ENCODE peak calls at places on chromosomes 13 and 19, in four cellular contexts. R is K562, X is H1, M is HepG2. J is an unnamed sample.

GRCh38 chr13:50127017-50127725 is 111.9 kb downstream of the KCNRG start:
- DNase-seq in R (no peak), X (no peak), M (no peak), J (no peak)

GRCh38 chr13:79913141-79913827 is 427.6 kb downstream of the SPRY2 start:
- DNase-seq in R (no peak), X (no peak), M (no peak), J (no peak)

GRCh38 chr13:108220042-108220441 is 1.9 kb downstream of the ABHD13 start:
- DNase-seq in R (no peak), X (no peak), M (peak; percentile 9), J (no peak)

GRCh38 chr13:66780814-66781213 is 449.3 kb downstream of the PCDH9 start:
- DNase-seq in R (no peak), X (no peak), M (no peak), J (peak; percentile 17)

GRCh38 chr13:92196566-92197256 is 798.3 kb downstream of the GPC5 start:
- DNase-seq in R (no peak), X (no peak), M (no peak), J (no peak)

GRCh38 chr13:50787316-50788195 is 55.9 kb downstream of the DLEU7 start:
- DNase-seq in R (no peak), X (peak; percentile 10), M (no peak), J (no peak)

GRCh38 chr19:46353730-46354528 is 7.0 kb downstream of the PPP5C start:
- DNase-seq in R (no peak), X (no peak), M (no peak), J (no peak)

GRCh38 chr19:40763963-40764362 is 11.4 kb upstream of the MIA start:
- DNase-seq in R (no peak), X (no peak), M (no peak), J (no peak)

GRCh38 chr13:41652735-41653361 is 195.5 kb downstream of the RGCC start:
- DNase-seq in R (peak; percentile 21), X (no peak), M (peak; percentile 62), J (peak; percentile 58)

GRCh38 chr19:15897738-15898276 is at the start of gene CYP4F2:
- DNase-seq in R (peak; percentile 36), X (no peak), M (peak; percentile 12), J (no peak)

GRCh38 chr19:901216-902092 is 8.2 kb downstream of the RNU6-9 start:
- DNase-seq in R (no peak), X (no peak), M (no peak), J (no peak)

GRCh38 chr19:5718579-5719273 is 1.2 kb downstream of the LONP1 start:
- DNase-seq in R (peak; percentile 69), X (no peak), M (peak; percentile 27), J (peak; percentile 46)

GRCh38 chr13:30133554-30133912 is 173.8 kb downstream of the KATNAL1 start:
- DNase-seq in R (peak; percentile 47), X (no peak), M (no peak), J (no peak)
- TF ChIP-seq RNF2 in R (no peak), X (no peak), M (no peak), J (no peak)

GRCh38 chr19:33723512-33723911 is 73.2 kb upstream of the KCTD15 start:
- DNase-seq in R (no peak), X (no peak), M (no peak), J (no peak)
- H3K4me1 ChIP-seq in R (no peaks in the 10 kb centered on the region), X (no peaks in the 10 kb centered on the region), M (no peaks in the 10 kb centered on the region), J (no peaks in the 10 kb centered on the region)

GRCh38 chr13:39655569-39656324 is at the start of gene COG6:
- DNase-seq in R (peak; percentile 86), X (peak; percentile 83), M (peak; percentile 73), J (peak; percentile 84)

GRCh38 chr13:39655041-39655568 is 357 bp upstream of the COG6 start:
- DNase-seq in R (peak; percentile 5), X (no peak), M (no peak), J (no peak)

GRCh38 chr13:39656325-39656677 is 839 bp downstream of the COG6 start:
- DNase-seq in R (no peak), X (no peak), M (no peak), J (no peak)
- TF ChIP-seq RNF2 in R (no peak), X (no peak), M (no peak), J (no peak)

GRCh38 chr13:110336681-110337080 is 29.6 kb downstream of the COL4A2 start:
- DNase-seq in R (no peak), X (no peak), M (no peak), J (no peak)
- H3K4me1 ChIP-seq in R (no peaks in the 10 kb centered on the region), X (peaks cover 2% of the 10 kb centered on the region), M (no peaks in the 10 kb centered on the region), J (no peaks in the 10 kb centered on the region)

GRCh38 chr13:31827707-31828106 is 88.4 kb downstream of the RXFP2 start:
- DNase-seq in R (no peak), X (no peak), M (no peak), J (no peak)

DNA sequence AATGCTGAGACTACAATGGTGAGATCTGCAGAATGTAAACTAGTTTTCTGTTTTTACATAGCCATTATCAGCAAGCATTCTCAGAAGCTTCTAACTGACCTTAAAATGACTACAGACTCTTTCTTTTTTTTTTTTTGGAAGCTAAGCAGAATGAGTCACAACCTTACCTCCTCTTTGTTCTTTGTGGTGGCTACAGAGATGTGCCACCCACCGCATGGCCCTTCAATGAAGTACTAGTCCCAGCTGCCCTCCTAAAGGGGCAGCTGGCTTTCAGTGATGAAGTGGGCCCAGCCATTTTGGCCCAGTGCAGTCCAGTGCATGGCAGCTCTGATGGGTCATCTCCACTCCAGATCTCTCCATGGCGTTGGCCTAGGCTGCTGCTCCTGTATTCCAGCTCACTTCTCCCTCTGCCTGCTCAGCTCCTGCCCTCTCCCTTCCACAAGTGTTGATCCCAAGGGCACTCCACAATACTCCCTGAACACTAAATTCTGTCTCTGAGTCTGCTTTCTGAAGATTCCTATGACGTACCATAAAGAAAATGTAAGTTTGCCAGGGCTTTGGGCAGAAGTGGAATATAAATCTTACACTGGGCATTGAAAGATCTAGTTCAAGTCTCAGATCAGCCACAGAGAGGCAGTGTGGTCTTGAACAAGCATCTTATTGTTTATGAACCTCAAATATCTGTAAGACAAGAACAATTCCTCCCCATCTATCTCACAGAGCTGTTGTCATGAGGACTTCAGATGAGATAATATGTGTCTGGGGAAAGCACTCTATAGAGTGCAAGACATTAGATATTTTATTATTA is 85.6 kb downstream of the RXFP2 start:
- DNase-seq in R (no peak), X (no peak), M (no peak), J (no peak)
- TF ChIP-seq RNF2 in R (no peak), X (no peak), M (no peak), J (no peak)

DNA sequence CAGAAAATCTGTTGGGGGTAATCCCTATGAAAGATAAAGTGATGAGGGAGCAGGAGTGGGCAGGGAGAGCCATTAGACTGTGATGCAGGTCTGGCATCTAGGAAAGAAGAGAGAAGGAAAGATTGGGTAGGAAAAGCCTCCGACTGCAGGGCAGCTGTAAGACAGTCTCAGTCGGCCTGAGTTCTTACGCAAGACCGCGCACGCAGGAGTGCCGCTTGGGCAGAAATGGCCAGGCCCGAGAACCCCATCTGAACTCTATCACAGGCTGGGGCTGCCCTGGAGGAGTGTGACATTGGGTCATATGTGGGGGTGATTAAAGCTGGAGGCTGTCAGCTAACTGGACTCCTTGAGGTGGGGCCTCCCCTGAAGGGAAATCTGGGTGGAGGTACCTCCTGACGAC is 13.9 kb upstream of the FBXL3 start:
- DNase-seq in R (no peak), X (no peak), M (no peak), J (no peak)
- H3K4me1 ChIP-seq in R (no peaks in the 10 kb centered on the region), X (no peaks in the 10 kb centered on the region), M (no peaks in the 10 kb centered on the region), J (no peaks in the 10 kb centered on the region)

DNA sequence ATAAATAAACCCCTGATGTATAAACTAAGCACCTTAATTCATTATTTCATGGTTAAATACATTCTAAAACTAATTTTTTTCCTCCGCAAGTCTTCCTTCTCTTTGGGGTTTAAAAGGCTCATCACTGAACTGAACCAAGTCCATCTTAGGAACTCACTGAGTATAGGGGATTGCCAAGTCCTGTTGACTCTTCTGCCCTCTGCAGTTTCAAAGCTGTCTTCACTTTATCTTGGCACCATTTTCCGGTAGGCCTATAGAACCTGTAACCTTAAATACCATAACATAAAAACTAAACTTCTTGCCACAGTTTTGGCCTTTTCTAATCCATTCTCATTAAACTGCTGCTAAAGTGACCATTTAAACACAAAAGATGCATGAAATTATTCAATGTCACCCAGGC is 66.5 kb upstream of the USPL1 start:
- DNase-seq in R (peak; percentile 14), X (no peak), M (peak; percentile 29), J (peak; percentile 45)
- TF ChIP-seq RNF2 in R (no peak), X (no peak), M (no peak), J (no peak)

GRCh38 chr13:101535192-101535746 is 82.8 kb downstream of the ITGBL1 start:
- DNase-seq in R (no peak), X (no peak), M (no peak), J (no peak)

GRCh38 chr13:101523732-101524131 is 71.3 kb downstream of the ITGBL1 start:
- DNase-seq in R (no peak), X (no peak), M (no peak), J (no peak)

GRCh38 chr13:101527130-101527529 is 74.7 kb downstream of the ITGBL1 start:
- DNase-seq in R (no peak), X (no peak), M (no peak), J (no peak)

GRCh38 chr13:101530293-101530692 is 77.8 kb downstream of the ITGBL1 start:
- DNase-seq in R (no peak), X (no peak), M (no peak), J (no peak)

DNA sequence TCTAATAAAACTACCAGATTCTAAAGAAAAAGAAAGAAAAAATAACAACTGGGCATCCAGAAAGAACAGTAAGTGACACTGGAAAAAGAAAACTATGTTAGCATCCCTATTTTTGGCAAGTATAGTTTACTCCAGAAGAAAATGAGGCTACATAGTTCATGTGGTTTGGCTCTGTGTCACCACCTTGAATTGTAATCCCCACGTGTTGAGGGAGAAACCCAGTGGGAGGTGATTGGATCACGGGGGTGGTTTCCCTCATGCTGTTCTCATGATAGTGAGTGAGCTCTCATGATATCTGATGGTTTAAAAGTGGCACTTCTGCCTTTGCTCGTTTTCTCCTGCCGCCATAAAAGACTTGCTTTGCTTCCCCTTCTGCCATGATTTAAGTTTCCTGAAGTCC is 76.9 kb downstream of the ITGBL1 start:
- DNase-seq in R (no peak), X (no peak), M (no peak), J (no peak)
- H3K4me1 ChIP-seq in R (no peaks in the 10 kb centered on the region), X (no peaks in the 10 kb centered on the region), M (no peaks in the 10 kb centered on the region), J (no peaks in the 10 kb centered on the region)

J was measured in A549.